ENCODE peak calls at places on chromosomes 3 and 15, in ten cellular contexts. O, Q, Y, X, C, J, M, F, D and G are unnamed samples.

GRCh38 chr3:55718074-55718473 is 231.0 kb upstream of the WNT5A start:
- DNase-seq in O (no peak), Q (no peak), Y (no peak), X (no peak), C (no peak), J (no peak), M (no peak), F (no peak), D (no peak), G (no peak)

GRCh38 chr3:18354706-18355105 is 70.4 kb downstream of the SATB1 start:
- DNase-seq in O (no peak), Q (no peak), Y (no peak), X (no peak), C (no peak), J (no peak), M (no peak), F (no peak), D (no peak), G (no peak)

GRCh38 chr3:14463330-14464216 is 61.2 kb downstream of the SLC6A6 start:
- DNase-seq in O (no peak), Q (no peak), Y (no peak), X (no peak), C (no peak), J (no peak), M (peak), F (peak), D (no peak), G (no peak)

GRCh38 chr3:122052968-122053367 is 2.2 kb upstream of the CD86 start:
- DNase-seq in O (no peak), Q (no peak), Y (no peak), X (no peak), C (no peak), J (no peak), M (no peak), F (no peak), D (no peak), G (no peak)

GRCh38 chr3:88031543-88032148 is 27.2 kb downstream of the CGGBP1 start:
- DNase-seq in O (peak), Q (no peak), Y (no peak), X (no peak), C (no peak), J (no peak), M (no peak), F (no peak), D (no peak), G (peak)

GRCh38 chr15:25862087-25862468 is 1.0 kb downstream of the ATP10A start:
- DNase-seq in O (no peak), Q (no peak), Y (no peak), X (no peak), C (no peak), J (no peak), M (no peak), F (no peak), D (no peak), G (no peak)

GRCh38 chr15:43293402-43293801 is 26.7 kb upstream of the TGM5 start:
- DNase-seq in O (no peak), Q (no peak), Y (no peak), X (no peak), C (no peak), J (no peak), M (no peak), F (no peak), D (no peak), G (no peak)

GRCh38 chr3:155744091-155744625 is 713 bp downstream of the PLCH1 start:
- DNase-seq in O (peak), Q (no peak), Y (no peak), X (no peak), C (no peak), J (peak), M (peak), F (peak), D (no peak), G (peak)

GRCh38 chr15:40891810-40892448 is 2.3 kb upstream of the VPS18 start:
- DNase-seq in O (peak), Q (no peak), Y (peak), X (no peak), C (peak), J (peak), M (peak), F (peak), D (no peak), G (peak)

GRCh38 chr15:73841756-73842590 is 31.4 kb upstream of the TBC1D21 start:
- DNase-seq in O (no peak), Q (no peak), Y (no peak), X (no peak), C (no peak), J (no peak), M (no peak), F (no peak), D (no peak), G (no peak)

GRCh38 chr3:157447026-157447694 is 10.5 kb downstream of the PTX3 start:
- DNase-seq in O (no peak), Q (no peak), Y (no peak), X (no peak), C (no peak), J (no peak), M (no peak), F (no peak), D (no peak), G (peak)

GRCh38 chr15:47987908-47988532 is 132.8 kb upstream of the SLC24A5 start:
- DNase-seq in O (peak), Q (no peak), Y (no peak), X (no peak), C (no peak), J (peak), M (no peak), F (peak), D (peak), G (peak)

GRCh38 chr3:124592658-124593441 is 137.4 kb upstream of the UMPS start:
- DNase-seq in O (no peak), Q (no peak), Y (no peak), X (no peak), C (no peak), J (peak), M (no peak), F (no peak), D (no peak), G (no peak)

GRCh38 chr3:55180161-55180560 is 252.3 kb upstream of the LRTM1 start:
- DNase-seq in O (no peak), Q (no peak), Y (no peak), X (no peak), C (no peak), J (no peak), M (no peak), F (no peak), D (no peak), G (no peak)

GRCh38 chr3:102142379-102143058 is 292.3 kb upstream of the ZPLD1 start:
- DNase-seq in O (no peak), Q (no peak), Y (no peak), X (no peak), C (no peak), J (no peak), M (no peak), F (no peak), D (no peak), G (peak)

GRCh38 chr3:157857461-157857860 is 248.8 kb downstream of the SHOX2 start:
- DNase-seq in O (no peak), Q (no peak), Y (no peak), X (no peak), C (no peak), J (no peak), M (no peak), F (no peak), D (no peak), G (no peak)

GRCh38 chr3:16769525-16769924 is 115.2 kb upstream of the PLCL2 start:
- DNase-seq in O (no peak), Q (no peak), Y (no peak), X (no peak), C (no peak), J (no peak), M (no peak), F (no peak), D (no peak), G (no peak)